ENCODE peak calls at places on chromosome 2, in four cellular contexts. R is choroid plexus epithelial cell; E is stimulated activated CD8-positive, alpha-beta memory T cell treated with anti-CD3 and anti-CD28 coated beads, Interleukin-4, amount 100 ng/mL, for 1 hour; C is AG09309. Q is an unnamed sample.

GRCh38 chr2:101478561-101479001 is 3.7 kb upstream of the RFX8 start:
- DNase-seq in C (no peak), E (no peak), R (peak), Q (no peak)

GRCh38 chr2:141947715-141948114 is 183.1 kb downstream of the LRP1B start:
- DNase-seq in R (no peak), C (no peak), E (no peak), Q (no peak)

GRCh38 chr2:36812196-36812595 is 115.7 kb downstream of the VIT start:
- DNase-seq in E (no peak), R (no peak), C (no peak), Q (peak)

GRCh38 chr2:119111115-119111975 is 47.2 kb downstream of the C1QL2 start:
- DNase-seq in E (no peak), C (no peak), R (no peak), Q (no peak)

GRCh38 chr2:157790780-157791179 is 85.3 kb downstream of the ACVR1 start:
- DNase-seq in E (no peak), R (no peak), C (no peak), Q (no peak)

GRCh38 chr2:111207892-111208291 is 87.2 kb downstream of the BCL2L11 start:
- DNase-seq in C (no peak), E (no peak), R (no peak), Q (no peak)

GRCh38 chr2:218168635-218169462 is 2.1 kb upstream of the CXCR1 start:
- DNase-seq in R (peak), C (no peak), E (peak), Q (peak)

GRCh38 chr2:180730976-180731375 is 249.4 kb upstream of the UBE2E3 start:
- DNase-seq in E (no peak), R (peak), C (no peak), Q (no peak)

GRCh38 chr2:31232586-31232985 is 1.4 kb upstream of the EHD3 start:
- DNase-seq in R (no peak), C (no peak), E (no peak), Q (no peak)

GRCh38 chr2:197328461-197328860 is 17.9 kb upstream of the ANKRD44 start:
- DNase-seq in C (no peak), E (no peak), R (no peak), Q (no peak)

GRCh38 chr2:218282173-218282991 is 9.9 kb downstream of the TMBIM1 start:
- DNase-seq in R (no peak), E (no peak), C (no peak), Q (no peak)

GRCh38 chr2:85468704-85469349 is 50.3 kb downstream of the SH2D6 start:
- DNase-seq in C (no peak), R (peak), E (no peak), Q (peak)

GRCh38 chr2:23624378-23624777 is 239.4 kb downstream of the KLHL29 start:
- DNase-seq in R (peak), E (no peak), C (no peak), Q (peak)

GRCh38 chr2:118242216-118242615 is 153.9 kb downstream of the INSIG2 start:
- DNase-seq in E (no peak), C (no peak), R (no peak), Q (no peak)

GRCh38 chr2:137897082-137897481 is 67.2 kb upstream of the HNMT start:
- DNase-seq in R (no peak), C (no peak), E (no peak), Q (no peak)

Q was measured in iPS-NIHi11.